ENCODE peak calls at places on chromosomes 5 and 9, in seven cellular contexts. X is GM12891, L is GM12878, G is HepG2, A is K562, D is H1, I is SK-N-SH. J is an unnamed sample.

GRCh38 chr5:17094830-17095229 is 122.6 kb upstream of the BASP1 start:
- DNase-seq in A (no peak), I (no peak), G (no peak), L (no peak), X (no peak), D (no peak), J (no peak)

GRCh38 chr9:125829743-125830142 is 82.6 kb downstream of the PBX3 start:
- DNase-seq in D (no peak), L (peak), X (no peak), A (no peak), I (peak), G (no peak), J (no peak)

GRCh38 chr9:112380771-112381181 is 868 bp downstream of the HSDL2 start:
- DNase-seq in D (no peak), L (peak), G (peak), I (peak), X (no peak), A (no peak), J (no peak)

GRCh38 chr5:67160985-67161384 is 35.6 kb downstream of the CD180 start:
- DNase-seq in X (no peak), L (no peak), A (no peak), G (no peak), D (no peak), I (peak), J (no peak)

GRCh38 chr9:108108802-108109448 is 619.4 kb upstream of the KLF4 start:
- DNase-seq in A (peak), X (no peak), I (no peak), G (peak), L (no peak), D (no peak), J (no peak)

GRCh38 chr5:140481758-140482157 is 65.7 kb upstream of the EIF4EBP3 start:
- DNase-seq in X (no peak), D (no peak), G (no peak), L (no peak), A (no peak), I (no peak), J (no peak)

GRCh38 chr5:111454198-111454606 is 58.1 kb downstream of the STARD4 start:
- DNase-seq in D (no peak), G (no peak), X (no peak), L (no peak), A (no peak), I (peak), J (no peak)

GRCh38 chr9:3436629-3437028 is 89.2 kb downstream of the RFX3 start:
- DNase-seq in G (no peak), D (no peak), I (no peak), X (no peak), L (no peak), A (no peak), J (no peak)

GRCh38 chr5:149271195-149271716 is 403 bp upstream of the AFAP1L1 start:
- DNase-seq in L (no peak), D (peak), G (peak), A (no peak), I (no peak), X (no peak), J (no peak)

GRCh38 chr5:72556351-72557146 is 49.3 kb upstream of the ZNF366 start:
- DNase-seq in A (no peak), G (peak), D (peak), I (no peak), L (peak), X (peak), J (peak)

GRCh38 chr5:132782101-132782500 is 5.1 kb upstream of the SEPTIN8 start:
- DNase-seq in G (no peak), L (no peak), A (no peak), X (no peak), I (no peak), D (no peak), J (no peak)

GRCh38 chr5:175617447-175617846 is 40.4 kb upstream of the HRH2 start:
- DNase-seq in L (no peak), G (no peak), A (no peak), D (peak), X (no peak), I (no peak), J (no peak)

GRCh38 chr9:84827248-84827786 is 157.8 kb downstream of the NTRK2 start:
- DNase-seq in I (no peak), D (no peak), L (no peak), A (no peak), G (no peak), X (no peak), J (no peak)

GRCh38 chr9:127561491-127562270 is 50.4 kb upstream of the STXBP1 start:
- DNase-seq in I (no peak), D (no peak), L (no peak), X (no peak), G (no peak), A (peak), J (no peak)

GRCh38 chr5:95760291-95761191 is 29.4 kb downstream of the RHOBTB3 start:
- DNase-seq in G (peak), I (no peak), A (no peak), L (peak), X (no peak), D (no peak), J (peak)

GRCh38 chr9:69857828-69858227 is 37.2 kb downstream of the CFAP95 start:
- DNase-seq in I (no peak), A (no peak), G (no peak), D (no peak), L (no peak), X (no peak), J (no peak)

GRCh38 chr5:172860520-172861443 is 26.7 kb downstream of the ERGIC1 start:
- DNase-seq in I (no peak), G (no peak), A (no peak), X (no peak), L (no peak), D (no peak), J (no peak)

GRCh38 chr5:141876628-141877477 is 1.4 kb downstream of the PCDH1 start:
- DNase-seq in A (no peak), D (peak), G (no peak), L (no peak), X (no peak), I (no peak), J (peak)

GRCh38 chr5:15027764-15028163 is 156.2 kb upstream of the ANKH start:
- DNase-seq in X (no peak), L (no peak), I (no peak), G (no peak), A (no peak), D (no peak), J (no peak)

GRCh38 chr5:133696782-133697507 is 84.6 kb upstream of the FSTL4 start:
- DNase-seq in G (no peak), I (no peak), A (no peak), X (no peak), L (no peak), D (no peak), J (no peak)

GRCh38 chr5:112637343-112637742 is 100.3 kb upstream of the APC start:
- DNase-seq in I (no peak), X (no peak), G (no peak), D (no peak), L (no peak), A (no peak), J (no peak)

GRCh38 chr5:41403846-41404245 is 106.6 kb downstream of the PLCXD3 start:
- DNase-seq in G (no peak), A (no peak), L (no peak), I (no peak), X (no peak), D (no peak), J (no peak)

GRCh38 chr9:108885643-108886348 is 23.7 kb downstream of the ACTL7A start:
- DNase-seq in G (peak), X (peak), L (peak), A (peak), I (no peak), D (no peak), J (peak)

GRCh38 chr5:36033050-36033449 is 33.6 kb downstream of the UGT3A2 start:
- DNase-seq in D (no peak), L (no peak), A (no peak), I (no peak), X (no peak), G (no peak), J (no peak)

GRCh38 chr9:106921989-106922388 is 59.0 kb downstream of the ZNF462 start:
- DNase-seq in D (no peak), I (no peak), L (no peak), A (no peak), G (no peak), X (no peak), J (no peak)

GRCh38 chr5:88769165-88769564 is 113.8 kb downstream of the MEF2C start:
- DNase-seq in X (no peak), G (no peak), A (no peak), L (no peak), D (no peak), I (no peak), J (no peak)

GRCh38 chr5:155726267-155726666 is 600.7 kb upstream of the SGCD start:
- DNase-seq in L (no peak), A (no peak), G (no peak), I (no peak), D (peak), X (no peak), J (no peak)

GRCh38 chr5:155727512-155728145 is 599.3 kb upstream of the SGCD start:
- DNase-seq in D (peak), G (no peak), L (no peak), I (no peak), X (no peak), A (no peak), J (no peak)

GRCh38 chr5:155729684-155730059 is 597.3 kb upstream of the SGCD start:
- DNase-seq in X (no peak), D (peak), A (no peak), I (peak), L (no peak), G (no peak), J (no peak)

GRCh38 chr5:155728146-155728856 is 598.7 kb upstream of the SGCD start:
- DNase-seq in I (peak), D (no peak), L (no peak), G (no peak), A (no peak), X (no peak), J (no peak)

GRCh38 chr5:155728857-155729683 is 597.9 kb upstream of the SGCD start:
- DNase-seq in I (peak), X (no peak), G (no peak), A (no peak), L (no peak), D (peak), J (no peak)
- TF ChIP-seq TAF1 in I (no peak), X (no peak), G (no peak), A (no peak), L (no peak), D (no peak), J (no peak)

GRCh38 chr5:51832934-51833470 is 449.8 kb downstream of the ISL1 start:
- DNase-seq in L (no peak), X (no peak), I (no peak), D (no peak), A (no peak), G (no peak), J (no peak)
- TF ChIP-seq POLR2AphosphoS5 in L (no peak), X (no peak), I (no peak), D (no peak), A (no peak), G (no peak), J (no peak)

GRCh38 chr5:135127604-135128240 is 93.7 kb upstream of the PITX1 start:
- DNase-seq in G (peak), I (no peak), L (no peak), D (no peak), A (no peak), X (no peak), J (no peak)
- TF ChIP-seq TAF1 in G (no peak), I (no peak), L (no peak), D (no peak), A (no peak), X (no peak), J (no peak)

GRCh38 chr9:129198737-129199435 is 20.8 kb upstream of the IER5L start:
- DNase-seq in L (no peak), D (no peak), A (no peak), I (no peak), X (no peak), G (no peak), J (no peak)

GRCh38 chr9:129201289-129201688 is 23.2 kb upstream of the IER5L start:
- DNase-seq in A (no peak), G (no peak), X (no peak), L (no peak), I (no peak), D (no peak), J (no peak)

GRCh38 chr9:129200255-129200654 is 22.2 kb upstream of the IER5L start:
- DNase-seq in X (no peak), A (no peak), D (no peak), L (no peak), I (no peak), G (no peak), J (no peak)

GRCh38 chr9:129195606-129196005 is 17.5 kb upstream of the IER5L start:
- DNase-seq in G (no peak), L (no peak), A (no peak), I (no peak), X (no peak), D (no peak), J (no peak)

DNA sequence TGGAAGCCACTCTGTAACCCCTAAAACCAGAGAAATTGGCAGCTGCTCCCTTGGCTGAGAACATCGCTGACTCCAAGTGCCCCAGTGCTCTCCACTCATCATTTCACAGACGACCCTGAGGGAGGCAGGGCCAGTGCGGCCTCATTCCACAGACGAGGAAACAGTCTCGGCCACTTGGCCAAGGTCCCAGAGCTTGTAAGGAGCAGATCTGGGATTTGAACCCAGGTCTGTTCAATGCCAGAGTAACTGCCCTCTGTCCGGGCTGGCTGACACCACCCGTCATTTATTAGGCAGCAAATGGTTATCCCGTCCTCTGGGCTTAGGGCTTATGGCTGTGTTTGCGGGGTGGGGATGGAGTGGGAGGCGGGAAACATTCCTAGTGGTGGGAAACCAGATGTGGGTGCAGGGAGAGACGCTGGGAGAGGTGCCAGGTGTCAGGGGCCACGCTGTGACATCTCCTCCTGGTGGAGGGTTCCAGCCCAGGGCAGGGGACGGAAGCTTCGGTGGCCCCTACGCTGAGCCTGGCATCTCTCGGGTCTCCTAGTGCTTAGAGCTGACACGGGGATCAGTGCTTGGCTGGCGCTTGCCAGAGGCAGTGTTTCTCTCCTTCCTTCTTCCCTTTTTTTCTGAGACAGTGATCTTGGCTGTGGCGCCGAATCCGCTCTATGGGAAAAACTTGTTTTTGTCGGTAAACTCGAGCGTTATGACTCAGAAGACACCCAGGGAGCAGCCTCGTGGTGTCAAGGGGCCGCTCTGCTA is 20.1 kb upstream of the IER5L start:
- DNase-seq in G (no peak), A (no peak), I (no peak), X (no peak), D (no peak), L (no peak), J (no peak)
- TF ChIP-seq POLR2AphosphoS5 in G (no peak), A (no peak), I (no peak), X (no peak), D (no peak), L (no peak), J (no peak)